ENCODE peak calls at places on chromosome 21, in four cellular contexts. One of them, this sample, is unnamed.

GRCh38 chr21:26684866-26685265 is 111.8 kb upstream of the CYYR1 start:
- DNase-seq in GM12878: no peak
- DNase-seq in K562: no peak
- DNase-seq in HL-60: no peak
- DNase-seq in this sample: no peak

GRCh38 chr21:31974454-31974985 is 101.7 kb downstream of the HUNK start:
- DNase-seq in HL-60: peak; percentile 16
- DNase-seq in K562: no peak
- DNase-seq in GM12878: no peak
- DNase-seq in this sample: no peak

GRCh38 chr21:34691396-34692032 is 22.7 kb downstream of the CLIC6 start:
- DNase-seq in K562: no peak
- DNase-seq in GM12878: no peak
- DNase-seq in HL-60: no peak
- DNase-seq in this sample: no peak

GRCh38 chr21:24861471-24861870 is 745.8 kb downstream of the MRPL39 start:
- DNase-seq in GM12878: no peak
- DNase-seq in K562: no peak
- DNase-seq in HL-60: no peak
- DNase-seq in this sample: no peak

GRCh38 chr21:19648376-19648775 is 1244.8 kb upstream of the TMPRSS15 start:
- DNase-seq in K562: no peak
- DNase-seq in GM12878: no peak
- DNase-seq in HL-60: no peak
- DNase-seq in this sample: no peak

GRCh38 chr21:24428539-24429186 is 1178.6 kb downstream of the MRPL39 start:
- DNase-seq in GM12878: no peak
- DNase-seq in HL-60: peak; percentile 39
- DNase-seq in K562: no peak
- DNase-seq in this sample: no peak

GRCh38 chr21:31865429-31865970 is 7.3 kb upstream of the HUNK start:
- DNase-seq in K562: no peak
- DNase-seq in HL-60: no peak
- DNase-seq in GM12878: no peak
- DNase-seq in this sample: no peak

GRCh38 chr21:33836408-33836807 is 79.2 kb downstream of the ATP5PO start:
- DNase-seq in GM12878: no peak
- DNase-seq in HL-60: no peak
- DNase-seq in K562: no peak
- DNase-seq in this sample: no peak

GRCh38 chr21:25107708-25108107 is 499.6 kb downstream of the MRPL39 start:
- DNase-seq in HL-60: no peak
- DNase-seq in K562: no peak
- DNase-seq in GM12878: no peak
- DNase-seq in this sample: no peak

GRCh38 chr21:34557261-34557660 is 45.3 kb upstream of the KCNE1 start:
- DNase-seq in HL-60: no peak
- DNase-seq in GM12878: no peak
- DNase-seq in K562: no peak
- DNase-seq in this sample: no peak

GRCh38 chr21:44012474-44013379 is 618 bp downstream of the TRAPPC10 start:
- DNase-seq in K562: peak; percentile 93
- DNase-seq in HL-60: peak; percentile 76
- DNase-seq in GM12878: peak; percentile 27
- DNase-seq in this sample: peak; percentile 85

GRCh38 chr21:14923468-14923867 is 141.3 kb downstream of the NRIP1 start:
- DNase-seq in GM12878: no peak
- DNase-seq in K562: no peak
- DNase-seq in HL-60: no peak
- DNase-seq in this sample: no peak

GRCh38 chr21:33587792-33588484 is 546 bp downstream of the DONSON start:
- DNase-seq in HL-60: peak; percentile 30
- DNase-seq in GM12878: no peak
- DNase-seq in K562: peak; percentile 57
- DNase-seq in this sample: peak; percentile 16

GRCh38 chr21:24729568-24729967 is 877.7 kb downstream of the MRPL39 start:
- DNase-seq in HL-60: no peak
- DNase-seq in K562: no peak
- DNase-seq in GM12878: no peak
- DNase-seq in this sample: no peak

GRCh38 chr21:26814374-26814773 is 30.8 kb downstream of the ADAMTS1 start:
- DNase-seq in HL-60: no peak
- DNase-seq in K562: no peak
- DNase-seq in GM12878: no peak
- DNase-seq in this sample: no peak

GRCh38 chr21:30713786-30714185 is 4.8 kb downstream of the KRTAP21-3 start:
- DNase-seq in HL-60: no peak
- DNase-seq in K562: no peak
- DNase-seq in GM12878: no peak
- DNase-seq in this sample: no peak

GRCh38 chr21:25342811-25343210 is 264.5 kb downstream of the MRPL39 start:
- DNase-seq in GM12878: no peak
- DNase-seq in K562: no peak
- DNase-seq in HL-60: no peak
- DNase-seq in this sample: no peak

GRCh38 chr21:31484219-31484618 is 140.2 kb upstream of the TIAM1 start:
- DNase-seq in GM12878: no peak
- DNase-seq in HL-60: no peak
- DNase-seq in K562: no peak
- DNase-seq in this sample: no peak

GRCh38 chr21:16634522-16634914 is 878.3 kb upstream of the CXADR start:
- DNase-seq in HL-60: no peak
- DNase-seq in GM12878: no peak
- DNase-seq in K562: no peak
- DNase-seq in this sample: no peak

GRCh38 chr21:15076730-15077129 is 11.9 kb upstream of the NRIP1 start:
- DNase-seq in K562: no peak
- DNase-seq in GM12878: no peak
- DNase-seq in HL-60: no peak
- DNase-seq in this sample: no peak

GRCh38 chr21:25638634-25639166 is 358 bp upstream of the JAM2 start:
- DNase-seq in GM12878: peak; percentile 17
- DNase-seq in HL-60: no peak
- DNase-seq in K562: no peak
- DNase-seq in this sample: no peak

GRCh38 chr21:25583370-25584133 is 23.7 kb downstream of the MRPL39 start:
- DNase-seq in HL-60: no peak
- DNase-seq in GM12878: no peak
- DNase-seq in K562: no peak
- DNase-seq in this sample: no peak

GRCh38 chr21:31267644-31268043 is 76.4 kb downstream of the TIAM1 start:
- DNase-seq in K562: no peak
- DNase-seq in HL-60: no peak
- DNase-seq in GM12878: no peak
- DNase-seq in this sample: no peak

GRCh38 chr21:32457360-32457840 is 44.9 kb downstream of the EVA1C start:
- DNase-seq in K562: peak; percentile 39
- DNase-seq in GM12878: no peak
- DNase-seq in HL-60: no peak
- DNase-seq in this sample: no peak

GRCh38 chr21:28247454-28248020 is 745.1 kb downstream of the LTN1 start:
- DNase-seq in K562: no peak
- DNase-seq in GM12878: no peak
- DNase-seq in HL-60: no peak
- DNase-seq in this sample: no peak

GRCh38 chr21:29318354-29318753 is 19.6 kb downstream of the BACH1 start:
- DNase-seq in GM12878: no peak
- DNase-seq in HL-60: no peak
- DNase-seq in K562: no peak
- DNase-seq in this sample: no peak

GRCh38 chr21:15283138-15283537 is 218.3 kb upstream of the NRIP1 start:
- DNase-seq in K562: no peak
- DNase-seq in GM12878: no peak
- DNase-seq in HL-60: no peak
- DNase-seq in this sample: no peak

GRCh38 chr21:34227386-34227852 is 136.4 kb upstream of the KCNE2 start:
- DNase-seq in HL-60: no peak
- DNase-seq in GM12878: no peak
- DNase-seq in K562: no peak
- DNase-seq in this sample: no peak

GRCh38 chr21:28644762-28645161 is 347.9 kb downstream of the LTN1 start:
- DNase-seq in K562: no peak
- DNase-seq in GM12878: no peak
- DNase-seq in HL-60: no peak
- DNase-seq in this sample: no peak

GRCh38 chr21:28375708-28376385 is 616.8 kb downstream of the LTN1 start:
- DNase-seq in GM12878: no peak
- DNase-seq in K562: no peak
- DNase-seq in HL-60: no peak
- DNase-seq in this sample: no peak

GRCh38 chr21:28237661-28238060 is 755.0 kb downstream of the LTN1 start:
- DNase-seq in HL-60: no peak
- DNase-seq in K562: no peak
- DNase-seq in GM12878: no peak
- DNase-seq in this sample: no peak

GRCh38 chr21:33977721-33978369 is 62.2 kb upstream of the ATP5PO start:
- DNase-seq in HL-60: no peak
- DNase-seq in K562: no peak
- DNase-seq in GM12878: no peak
- DNase-seq in this sample: no peak

GRCh38 chr21:34599534-34600101 is 15.3 kb downstream of the RCAN1 start:
- DNase-seq in K562: no peak
- DNase-seq in GM12878: no peak
- DNase-seq in HL-60: no peak
- DNase-seq in this sample: no peak

GRCh38 chr21:43866659-43867331 is 1.8 kb downstream of the AGPAT3 start:
- DNase-seq in GM12878: peak; percentile 50
- DNase-seq in HL-60: no peak
- DNase-seq in K562: peak; percentile 73
- DNase-seq in this sample: peak; percentile 59

GRCh38 chr21:44003307-44003966 is 8.7 kb upstream of the TRAPPC10 start:
- DNase-seq in GM12878: no peak
- DNase-seq in HL-60: no peak
- DNase-seq in K562: no peak
- DNase-seq in this sample: no peak

GRCh38 chr21:33936221-33937038 is 20.8 kb upstream of the ATP5PO start:
- DNase-seq in HL-60: no peak
- DNase-seq in GM12878: no peak
- DNase-seq in K562: no peak
- DNase-seq in this sample: no peak

GRCh38 chr21:43658769-43659135 is 536 bp downstream of the HSF2BP start:
- DNase-seq in GM12878: no peak
- DNase-seq in HL-60: no peak
- DNase-seq in K562: no peak
- DNase-seq in this sample: no peak

GRCh38 chr21:31293986-31294385 is 50.1 kb downstream of the TIAM1 start:
- DNase-seq in GM12878: no peak
- DNase-seq in K562: no peak
- DNase-seq in HL-60: no peak
- DNase-seq in this sample: no peak

DNA sequence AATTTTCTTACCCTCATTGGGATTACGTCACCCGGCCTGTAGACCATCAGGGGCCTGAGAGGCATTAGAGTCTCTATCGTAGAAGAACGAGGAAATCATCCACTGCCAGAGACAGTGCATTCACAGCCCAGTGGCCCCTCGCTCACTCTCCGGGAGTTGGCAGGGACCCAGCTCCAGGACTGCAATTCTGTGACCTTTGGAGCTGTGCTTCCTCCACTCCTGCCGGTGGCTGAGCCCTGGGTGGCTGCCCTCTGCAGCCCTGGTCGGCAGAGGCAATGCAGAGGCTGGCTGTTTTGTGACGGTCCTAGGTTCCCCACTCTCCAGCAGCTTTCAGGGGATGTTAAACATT is 12.7 kb downstream of the SLC37A1 start:
- DNase-seq in K562: no peak
- DNase-seq in HL-60: no peak
- DNase-seq in GM12878: no peak
- DNase-seq in this sample: no peak
- TF ChIP-seq SPI1 in K562: no peak
- TF ChIP-seq SPI1 in HL-60: no peak
- TF ChIP-seq SPI1 in GM12878: no peak
- TF ChIP-seq SPI1 in this sample: no peak

DNA sequence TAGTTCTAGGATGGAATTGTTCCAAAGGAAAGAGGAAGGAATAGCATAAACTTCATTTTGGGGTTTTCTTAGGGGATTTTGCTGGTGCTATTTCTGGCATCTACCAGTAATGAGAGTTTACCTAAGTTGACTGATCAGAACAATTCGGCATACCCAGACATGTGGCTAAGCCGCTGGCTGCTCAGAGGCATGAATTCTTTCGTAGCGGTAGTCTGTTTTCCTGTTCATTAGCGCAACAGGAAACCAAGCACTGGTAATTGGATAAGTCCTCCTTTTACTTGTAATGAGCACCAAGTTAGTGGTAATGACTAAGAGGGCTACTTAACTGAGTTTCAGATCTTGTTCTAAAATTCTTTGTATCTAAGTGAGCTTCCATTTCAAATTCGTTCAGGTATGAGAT is 38.6 kb downstream of the C21orf91 start:
- DNase-seq in HL-60: peak; percentile 49
- DNase-seq in K562: no peak
- DNase-seq in GM12878: peak; percentile 95
- DNase-seq in this sample: no peak
- TF ChIP-seq SPI1 in HL-60: no peak
- TF ChIP-seq SPI1 in K562: no peak
- TF ChIP-seq SPI1 in GM12878: no peak
- TF ChIP-seq SPI1 in this sample: peak; percentile 5

DNA sequence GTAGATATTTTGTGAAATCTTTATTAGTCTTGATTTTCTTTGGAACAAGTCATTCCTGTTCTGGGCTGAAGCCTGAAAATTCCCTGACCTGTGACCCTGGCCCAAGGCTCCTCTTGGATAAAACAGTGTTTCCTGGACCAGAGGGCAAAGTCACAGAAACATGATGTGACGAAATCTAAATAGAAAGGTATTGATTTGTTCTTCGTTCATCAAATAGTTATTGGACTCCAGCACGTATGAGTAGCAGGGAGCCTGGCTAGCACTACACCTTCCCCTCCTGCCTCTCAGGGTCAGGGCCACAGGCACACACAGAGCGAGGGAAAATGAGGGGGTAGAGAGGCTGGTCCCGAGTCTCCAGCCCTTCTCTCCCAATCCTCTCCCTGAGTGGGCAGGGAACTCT is 1.7 kb upstream of the CLDN14 start:
- DNase-seq in HL-60: no peak
- DNase-seq in K562: no peak
- DNase-seq in GM12878: no peak
- DNase-seq in this sample: no peak
- TF ChIP-seq SPI1 in HL-60: no peak
- TF ChIP-seq SPI1 in K562: no peak
- TF ChIP-seq SPI1 in GM12878: no peak
- TF ChIP-seq SPI1 in this sample: no peak

GRCh38 chr21:45747233-45747766 is 103.8 kb downstream of the PCBP3 start:
- DNase-seq in K562: no peak
- DNase-seq in HL-60: no peak
- DNase-seq in GM12878: no peak
- DNase-seq in this sample: no peak
- TF ChIP-seq SPI1 in K562: no peak
- TF ChIP-seq SPI1 in HL-60: no peak
- TF ChIP-seq SPI1 in GM12878: no peak
- TF ChIP-seq SPI1 in this sample: no peak

DNA sequence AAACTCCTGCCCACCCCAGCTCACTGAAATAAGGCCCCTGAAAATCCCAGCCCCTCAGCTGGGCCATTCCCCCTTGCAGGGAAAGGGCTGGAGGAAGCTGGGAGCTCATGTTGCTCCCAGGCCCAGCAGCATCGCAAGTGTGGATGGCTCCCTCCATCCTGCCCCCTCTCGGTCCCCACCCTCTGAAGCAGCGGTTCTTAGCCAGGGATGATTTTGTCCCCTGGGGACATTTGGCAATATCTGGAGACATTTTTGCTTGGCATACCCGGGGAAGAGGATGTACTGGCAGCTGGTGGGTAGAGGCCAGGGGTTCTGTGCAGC is 56.8 kb downstream of the PSMG1 start:
- DNase-seq in HL-60: no peak
- DNase-seq in K562: no peak
- DNase-seq in GM12878: no peak
- DNase-seq in this sample: no peak
- TF ChIP-seq SPI1 in HL-60: no peak
- TF ChIP-seq SPI1 in K562: no peak
- TF ChIP-seq SPI1 in GM12878: no peak
- TF ChIP-seq SPI1 in this sample: no peak

This sample was measured in GM12891.